ENCODE peak calls at places on chromosomes 11 and 22, in five cellular contexts. G, X, D, Y and B are unnamed samples.

GRCh38 chr11:36257351-36257750 is 31.9 kb downstream of the COMMD9 start:
- DNase-seq in G (peak), X (no peak), D (no peak), Y (no peak), B (no peak)

GRCh38 chr11:67024410-67024809 is 1.5 kb downstream of the SYT12 start:
- DNase-seq in G (no peak), X (no peak), D (no peak), Y (no peak), B (no peak)

GRCh38 chr11:95068549-95068948 is 1.8 kb downstream of the SRSF8 start:
- DNase-seq in G (peak), X (peak), D (peak), Y (peak), B (peak)

GRCh38 chr11:72696866-72697428 is 22.7 kb upstream of the PDE2A start:
- DNase-seq in G (peak), X (no peak), D (no peak), Y (peak), B (no peak)

GRCh38 chr11:73361953-73362776 is 14.0 kb upstream of the RELT start:
- DNase-seq in G (no peak), X (no peak), D (no peak), Y (peak), B (no peak)

GRCh38 chr22:42769574-42770447 is 49.1 kb upstream of the A4GALT start:
- DNase-seq in G (peak), X (no peak), D (no peak), Y (no peak), B (peak)

GRCh38 chr11:119144825-119145476 is 3.9 kb upstream of the ABCG4 start:
- DNase-seq in G (peak), X (peak), D (peak), Y (peak), B (peak)

GRCh38 chr11:19880088-19880345 is 167.4 kb downstream of the NAV2 start:
- DNase-seq in G (no peak), X (no peak), D (no peak), Y (no peak), B (no peak)

GRCh38 chr11:65613091-65613928 is 711 bp downstream of the MAP3K11 start:
- DNase-seq in G (no peak), X (no peak), D (no peak), Y (no peak), B (no peak)

GRCh38 chr11:620935-621814 is 3.6 kb downstream of the CDHR5 start:
- DNase-seq in G (no peak), X (no peak), D (no peak), Y (no peak), B (no peak)

GRCh38 chr11:10478574-10479550 is 23.8 kb downstream of the AMPD3 start:
- DNase-seq in G (no peak), X (no peak), D (no peak), Y (no peak), B (no peak)

GRCh38 chr22:47195676-47196492 is 433.4 kb downstream of the TBC1D22A start:
- DNase-seq in G (no peak), X (no peak), D (no peak), Y (no peak), B (no peak)

GRCh38 chr22:38964989-38965388 is 7.6 kb downstream of the APOBEC3A start:
- DNase-seq in G (no peak), X (no peak), D (no peak), Y (no peak), B (no peak)

GRCh38 chr22:50272103-50272782 is 2.1 kb upstream of the MAPK11 start:
- DNase-seq in G (peak), X (no peak), D (no peak), Y (no peak), B (no peak)

GRCh38 chr22:49380095-49380827 is 447.4 kb downstream of the BRD1 start:
- DNase-seq in G (no peak), X (no peak), D (no peak), Y (no peak), B (no peak)

GRCh38 chr11:44573333-44573732 is 7.9 kb downstream of the CD82 start:
- DNase-seq in G (peak), X (no peak), D (no peak), Y (no peak), B (no peak)

GRCh38 chr11:133745791-133746190 is 99.5 kb downstream of the SPATA19 start:
- DNase-seq in G (no peak), X (no peak), D (no peak), Y (no peak), B (no peak)

GRCh38 chr11:77140231-77140959 is 12.3 kb downstream of the MYO7A start:
- DNase-seq in G (peak), X (no peak), D (no peak), Y (peak), B (no peak)

GRCh38 chr11:44110231-44110679 is 14.8 kb downstream of the EXT2 start:
- DNase-seq in G (peak), X (peak), D (peak), Y (peak), B (peak)

GRCh38 chr11:43116071-43116470 is 195.7 kb upstream of the API5 start:
- DNase-seq in G (no peak), X (no peak), D (no peak), Y (no peak), B (no peak)

GRCh38 chr11:72625746-72626636 is 48.2 kb downstream of the PDE2A start:
- DNase-seq in G (no peak), X (no peak), D (no peak), Y (no peak), B (no peak)

GRCh38 chr11:2516276-2517015 is 71.6 kb downstream of the KCNQ1 start:
- DNase-seq in G (no peak), X (no peak), D (peak), Y (peak), B (no peak)

GRCh38 chr22:38282397-38282796 is 9.6 kb upstream of the TMEM184B start:
- DNase-seq in G (peak), X (no peak), D (no peak), Y (no peak), B (no peak)

GRCh38 chr11:115535781-115536180 is 31.6 kb upstream of the CADM1 start:
- DNase-seq in G (no peak), X (no peak), D (no peak), Y (no peak), B (no peak)

GRCh38 chr11:64762916-64763803 is 3.4 kb upstream of the PYGM start:
- DNase-seq in G (peak), X (no peak), D (no peak), Y (peak), B (peak)

GRCh38 chr11:130675456-130675855 is 227.0 kb downstream of the ADAMTS15 start:
- DNase-seq in G (peak), X (no peak), D (no peak), Y (no peak), B (no peak)

GRCh38 chr11:131038597-131038996 is 122.3 kb upstream of the SNX19 start:
- DNase-seq in G (peak), X (no peak), D (no peak), Y (no peak), B (peak)

GRCh38 chr11:114209904-114210303 is 86.3 kb upstream of the NNMT start:
- DNase-seq in G (no peak), X (no peak), D (no peak), Y (no peak), B (no peak)

GRCh38 chr22:39598017-39598965 is 27.7 kb downstream of the CACNA1I start:
- DNase-seq in G (no peak), X (peak), D (peak), Y (peak), B (peak)

DNA sequence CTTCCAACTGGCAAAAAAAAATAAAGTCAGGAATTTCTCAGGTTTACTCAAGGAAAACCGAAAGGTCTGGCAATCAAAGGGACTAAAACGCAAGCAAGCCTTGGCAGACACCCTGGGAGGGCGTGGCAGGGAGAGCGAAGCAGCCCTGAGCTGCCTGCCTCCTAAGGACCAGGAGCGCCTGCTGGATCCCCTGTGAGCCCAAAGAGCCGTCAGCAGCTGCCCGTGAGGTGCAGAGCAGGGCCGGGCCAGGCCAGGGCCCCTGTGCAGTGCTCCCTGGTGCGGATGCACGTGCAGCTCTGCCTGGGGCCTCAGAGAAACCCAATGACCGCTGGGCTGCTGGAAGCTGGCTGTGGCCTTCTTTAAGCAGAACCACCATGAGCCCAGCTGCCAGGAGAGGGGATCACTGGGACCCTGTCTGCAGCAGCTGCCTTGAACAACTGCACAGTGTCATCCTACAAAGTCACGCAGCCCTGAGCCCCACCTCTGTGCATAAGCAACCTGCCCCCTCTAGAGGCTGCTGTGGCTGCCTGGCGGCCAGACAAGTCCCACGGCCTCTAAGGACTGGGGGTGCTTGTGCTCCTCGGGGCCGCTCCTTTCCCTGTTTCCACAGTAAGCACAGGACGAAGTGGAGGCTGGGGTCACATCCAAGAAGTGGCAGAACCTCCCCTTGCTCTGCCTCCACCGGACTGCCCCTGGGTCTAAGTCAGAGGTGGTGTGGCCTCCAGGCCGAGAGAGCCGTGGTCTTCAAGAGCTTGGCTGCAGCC is 29.2 kb upstream of the COMT start:
- DNase-seq in G (no peak), X (no peak), D (no peak), Y (peak), B (no peak)
- TF ChIP-seq CTCF in G (no peak), X (no peak), D (no peak), Y (peak), B (no peak)

GRCh38 chr22:31604746-31605705 is 57.0 kb downstream of the PISD start:
- DNase-seq in G (no peak), X (no peak), D (no peak), Y (no peak), B (no peak)

GRCh38 chr22:31603574-31603973 is 58.4 kb downstream of the PISD start:
- DNase-seq in G (no peak), X (no peak), D (no peak), Y (no peak), B (no peak)

GRCh38 chr22:31603081-31603525 is 58.9 kb downstream of the PISD start:
- DNase-seq in G (no peak), X (no peak), D (no peak), Y (no peak), B (no peak)

GRCh38 chr22:31605851-31606585 is 56.0 kb downstream of the PISD start:
- DNase-seq in G (no peak), X (no peak), D (no peak), Y (no peak), B (no peak)

GRCh38 chr22:31604137-31604705 is 57.8 kb downstream of the PISD start:
- DNase-seq in G (no peak), X (no peak), D (no peak), Y (no peak), B (no peak)
- TF ChIP-seq CTCF in G (no peak), X (no peak), D (no peak), Y (no peak), B (no peak)

GRCh38 chr11:89405629-89406028 is 85.5 kb downstream of the NOX4 start:
- DNase-seq in G (peak), X (peak), D (no peak), Y (no peak), B (no peak)
- TF ChIP-seq CTCF in G (peak), X (peak), D (peak), Y (peak), B (no peak)

GRCh38 chr22:44889233-44889878 is 120.4 kb downstream of the PHF21B start:
- DNase-seq in G (no peak), X (no peak), D (no peak), Y (no peak), B (no peak)
- TF ChIP-seq CTCF in G (no peak), X (no peak), D (no peak), Y (peak), B (no peak)

DNA sequence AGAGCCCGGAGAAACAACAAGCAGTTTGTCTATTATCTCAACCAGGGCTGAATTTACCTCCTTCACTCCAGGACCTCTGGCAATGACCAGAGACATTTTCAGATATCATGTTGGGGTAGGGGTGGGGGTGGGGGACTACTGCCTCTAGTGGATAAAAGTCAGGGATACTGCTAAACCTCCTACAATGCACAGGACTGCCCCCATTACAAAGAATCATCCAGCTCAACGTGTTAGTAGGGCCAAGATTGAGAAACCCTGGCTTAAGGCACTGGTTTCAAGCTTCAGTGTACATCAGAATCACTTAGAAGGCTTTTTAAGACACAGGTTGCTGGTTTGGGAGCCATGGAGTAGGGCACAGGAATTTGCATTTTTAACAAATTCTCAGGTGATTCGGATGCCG is 124.0 kb downstream of the APIP start:
- DNase-seq in G (no peak), X (no peak), D (no peak), Y (peak), B (no peak)
- TF ChIP-seq CTCF in G (no peak), X (no peak), D (peak), Y (peak), B (no peak)

GRCh38 chr11:74443071-74443864 is 24.1 kb downstream of the KCNE3 start:
- DNase-seq in G (no peak), X (peak), D (no peak), Y (no peak), B (no peak)
- TF ChIP-seq CTCF in G (no peak), X (peak), D (no peak), Y (no peak), B (no peak)

GRCh38 chr11:59668950-59669610 is at the start of gene PATL1:
- DNase-seq in G (peak), X (peak), D (peak), Y (peak), B (peak)
- TF ChIP-seq CTCF in G (no peak), X (no peak), D (no peak), Y (no peak), B (no peak)